ENCODE peak calls at places on chromosomes 12 and 14, in five cellular contexts. W is activated T-cell treated with anti-CD3 and anti-CD28 coated beads for 1 hour, Z is fibroblast of villous mesenchyme, D is hypothalamus, C is T-cell. I is an unnamed sample.

GRCh38 chr12:108133482-108133881 is 4.4 kb downstream of the WSCD2 start:
- DNase-seq in W (no peak), Z (no peak), D (no peak), C (no peak), I (no peak)

GRCh38 chr12:95385246-95385645 is 88.7 kb upstream of the METAP2 start:
- DNase-seq in W (no peak), Z (peak; percentile 24), D (no peak), C (no peak), I (no peak)

GRCh38 chr14:68977137-68977740 is 1.9 kb downstream of the ACTN1 start:
- DNase-seq in W (no peak), Z (no peak), D (no peak), C (no peak), I (no peak)

GRCh38 chr14:57221931-57222330 is 46.8 kb downstream of the EXOC5 start:
- DNase-seq in W (no peak), Z (no peak), D (no peak), C (no peak), I (no peak)

GRCh38 chr12:76643438-76643837 is 83.9 kb upstream of the OSBPL8 start:
- DNase-seq in W (no peak), Z (peak; percentile 50), D (no peak), C (no peak), I (no peak)

GRCh38 chr14:52269100-52269499 is 1.6 kb downstream of the PTGDR start:
- DNase-seq in W (no peak), Z (no peak), D (no peak), C (no peak), I (no peak)

GRCh38 chr12:123971770-123972447 is 722 bp downstream of the CCDC92 start:
- DNase-seq in W (peak; percentile 20), Z (peak; percentile 43), D (no peak), C (peak; percentile 10), I (peak; percentile 50)

GRCh38 chr12:42590324-42590934 is 883 bp upstream of the PRICKLE1 start:
- DNase-seq in W (no peak), Z (no peak), D (no peak), C (no peak), I (no peak)

GRCh38 chr14:22491683-22492483 is 97.1 kb downstream of the DAD1 start:
- DNase-seq in W (no peak), Z (no peak), D (no peak), C (peak; percentile 39), I (no peak)

GRCh38 chr14:24418492-24418873 is 11.0 kb downstream of the CBLN3 start:
- DNase-seq in W (no peak), Z (no peak), D (no peak), C (no peak), I (no peak)

GRCh38 chr14:58060898-58061297 is 91.1 kb downstream of the ARMH4 start:
- DNase-seq in W (no peak), Z (no peak), D (no peak), C (no peak), I (no peak)

GRCh38 chr14:90487031-90487430 is 90.2 kb downstream of the CALM1 start:
- DNase-seq in W (no peak), Z (no peak), D (no peak), C (no peak), I (no peak)

GRCh38 chr12:46983959-46984833 is 95.2 kb upstream of the PCED1B start:
- DNase-seq in W (no peak), Z (peak; percentile 75), D (peak; percentile 19), C (peak; percentile 13), I (peak; percentile 14)

GRCh38 chr12:67263416-67263960 is 5.7 kb upstream of the CAND1 start:
- DNase-seq in W (no peak), Z (peak; percentile 55), D (no peak), C (no peak), I (no peak)

I was measured in frontal cortex.